ENCODE peak calls at places on chromosomes 3 and 15, in five cellular contexts. One of them, this sample, is unnamed.

GRCh38 chr15:35481992-35482391 is 64.0 kb downstream of the DPH6 start:
- DNase-seq in right lobe of liver: no peak
- DNase-seq in psoas muscle: no peak
- DNase-seq in mammary epithelial cell: peak; percentile 95
- DNase-seq in LoVo: peak; percentile 89
- DNase-seq in this sample: no peak

GRCh38 chr3:9135526-9135925 is 113.9 kb downstream of the SRGAP3 start:
- DNase-seq in mammary epithelial cell: no peak
- DNase-seq in LoVo: no peak
- DNase-seq in psoas muscle: no peak
- DNase-seq in right lobe of liver: no peak
- DNase-seq in this sample: no peak

GRCh38 chr15:61889706-61890105 is 170.5 kb downstream of the VPS13C start:
- DNase-seq in right lobe of liver: no peak
- DNase-seq in LoVo: no peak
- DNase-seq in mammary epithelial cell: peak; percentile 71
- DNase-seq in psoas muscle: no peak
- DNase-seq in this sample: no peak

GRCh38 chr15:47473857-47474256 is 243.4 kb upstream of the SEMA6D start:
- DNase-seq in right lobe of liver: peak; percentile 45
- DNase-seq in mammary epithelial cell: no peak
- DNase-seq in LoVo: no peak
- DNase-seq in psoas muscle: peak; percentile 48
- DNase-seq in this sample: peak; percentile 39

GRCh38 chr3:19573644-19574043 is 360.4 kb downstream of the EFHB start:
- DNase-seq in LoVo: no peak
- DNase-seq in mammary epithelial cell: no peak
- DNase-seq in right lobe of liver: no peak
- DNase-seq in psoas muscle: no peak
- DNase-seq in this sample: no peak

GRCh38 chr3:119569156-119569555 is 9.7 kb upstream of the CD80 start:
- DNase-seq in psoas muscle: no peak
- DNase-seq in LoVo: no peak
- DNase-seq in right lobe of liver: no peak
- DNase-seq in mammary epithelial cell: no peak
- DNase-seq in this sample: no peak

GRCh38 chr3:65277788-65278187 is 590.0 kb upstream of the ADAMTS9 start:
- DNase-seq in psoas muscle: no peak
- DNase-seq in LoVo: no peak
- DNase-seq in mammary epithelial cell: no peak
- DNase-seq in right lobe of liver: no peak
- DNase-seq in this sample: no peak

GRCh38 chr15:64703632-64703959 is 71.8 kb downstream of the RBPMS2 start:
- DNase-seq in right lobe of liver: no peak
- DNase-seq in mammary epithelial cell: no peak
- DNase-seq in psoas muscle: no peak
- DNase-seq in LoVo: no peak
- DNase-seq in this sample: no peak

GRCh38 chr3:179063945-179064560 is 7.6 kb downstream of the ZMAT3 start:
- DNase-seq in mammary epithelial cell: peak; percentile 85
- DNase-seq in LoVo: no peak
- DNase-seq in right lobe of liver: no peak
- DNase-seq in psoas muscle: no peak
- DNase-seq in this sample: no peak

GRCh38 chr15:82875411-82876003 is 66.1 kb downstream of the WHAMM start:
- DNase-seq in right lobe of liver: no peak
- DNase-seq in LoVo: no peak
- DNase-seq in psoas muscle: no peak
- DNase-seq in mammary epithelial cell: peak; percentile 75
- DNase-seq in this sample: no peak

GRCh38 chr15:43922021-43922420 is 95.2 kb downstream of the WDR76 start:
- DNase-seq in LoVo: no peak
- DNase-seq in psoas muscle: no peak
- DNase-seq in mammary epithelial cell: peak; percentile 72
- DNase-seq in right lobe of liver: no peak
- DNase-seq in this sample: no peak

GRCh38 chr3:100591411-100591810 is 18.0 kb upstream of the ADGRG7 start:
- DNase-seq in LoVo: peak; percentile 57
- DNase-seq in mammary epithelial cell: no peak
- DNase-seq in right lobe of liver: no peak
- DNase-seq in psoas muscle: no peak
- DNase-seq in this sample: no peak

GRCh38 chr3:29201609-29202008 is 79.3 kb upstream of the RBMS3 start:
- DNase-seq in right lobe of liver: no peak
- DNase-seq in mammary epithelial cell: no peak
- DNase-seq in psoas muscle: no peak
- DNase-seq in LoVo: no peak
- DNase-seq in this sample: no peak

GRCh38 chr15:31372635-31373091 is 46.0 kb downstream of the KLF13 start:
- DNase-seq in right lobe of liver: peak; percentile 78
- DNase-seq in mammary epithelial cell: peak; percentile 76
- DNase-seq in psoas muscle: peak; percentile 73
- DNase-seq in LoVo: no peak
- DNase-seq in this sample: no peak

GRCh38 chr3:145882416-145882815 is 278.6 kb downstream of the PLOD2 start:
- DNase-seq in psoas muscle: no peak
- DNase-seq in right lobe of liver: no peak
- DNase-seq in mammary epithelial cell: peak; percentile 48
- DNase-seq in LoVo: no peak
- DNase-seq in this sample: no peak

GRCh38 chr3:154538566-154539360 is 108.8 kb upstream of the GPR149 start:
- DNase-seq in psoas muscle: no peak
- DNase-seq in mammary epithelial cell: peak; percentile 8
- DNase-seq in LoVo: no peak
- DNase-seq in right lobe of liver: no peak
- DNase-seq in this sample: no peak

GRCh38 chr15:88613074-88613944 is 7.8 kb upstream of the AEN start:
- DNase-seq in right lobe of liver: no peak
- DNase-seq in psoas muscle: no peak
- DNase-seq in mammary epithelial cell: no peak
- DNase-seq in LoVo: no peak
- DNase-seq in this sample: no peak

GRCh38 chr15:64892850-64893403 is 18.8 kb upstream of the ANKDD1A start:
- DNase-seq in right lobe of liver: no peak
- DNase-seq in mammary epithelial cell: no peak
- DNase-seq in psoas muscle: no peak
- DNase-seq in LoVo: no peak
- DNase-seq in this sample: no peak

GRCh38 chr3:46520531-46520930 is 22.8 kb downstream of the RTP3 start:
- DNase-seq in psoas muscle: no peak
- DNase-seq in LoVo: no peak
- DNase-seq in right lobe of liver: no peak
- DNase-seq in mammary epithelial cell: peak; percentile 47
- DNase-seq in this sample: no peak

GRCh38 chr15:79025201-79025600 is 65.4 kb downstream of the RASGRF1 start:
- DNase-seq in mammary epithelial cell: no peak
- DNase-seq in LoVo: no peak
- DNase-seq in psoas muscle: no peak
- DNase-seq in right lobe of liver: no peak
- DNase-seq in this sample: no peak

GRCh38 chr3:152298393-152299242 is 29.9 kb downstream of the MBNL1 start:
- DNase-seq in mammary epithelial cell: peak; percentile 89
- DNase-seq in LoVo: peak; percentile 49
- DNase-seq in right lobe of liver: peak; percentile 80
- DNase-seq in psoas muscle: peak; percentile 29
- DNase-seq in this sample: peak; percentile 55

GRCh38 chr3:194711913-194712312 is 26.2 kb downstream of the FAM43A start:
- DNase-seq in LoVo: peak; percentile 69
- DNase-seq in psoas muscle: peak; percentile 22
- DNase-seq in right lobe of liver: no peak
- DNase-seq in mammary epithelial cell: peak; percentile 88
- DNase-seq in this sample: no peak

GRCh38 chr3:99919694-99920093 is 102.0 kb downstream of the CMSS1 start:
- DNase-seq in psoas muscle: no peak
- DNase-seq in mammary epithelial cell: no peak
- DNase-seq in LoVo: peak; percentile 30
- DNase-seq in right lobe of liver: no peak
- DNase-seq in this sample: no peak